ENCODE peak calls at places on chromosomes 3 and 15, in six cellular contexts. One of them, this sample, is unnamed.

GRCh38 chr3:10775259-10775658 is 40.8 kb upstream of the SLC6A11 start:
- DNase-seq in mammary epithelial cell: no peak
- DNase-seq in GM13977: no peak
- DNase-seq in stomach: no peak
- DNase-seq in heart right ventricle: no peak
- DNase-seq in glutamatergic neuron: no peak
- DNase-seq in this sample: no peak

GRCh38 chr3:144677118-144677517 is 705.5 kb downstream of the DIPK2A start:
- DNase-seq in mammary epithelial cell: no peak
- DNase-seq in GM13977: no peak
- DNase-seq in stomach: no peak
- DNase-seq in heart right ventricle: no peak
- DNase-seq in glutamatergic neuron: no peak
- DNase-seq in this sample: no peak

GRCh38 chr15:38255690-38256089 is 3.1 kb downstream of the SPRED1 start:
- DNase-seq in mammary epithelial cell: no peak
- DNase-seq in GM13977: no peak
- DNase-seq in stomach: no peak
- DNase-seq in heart right ventricle: no peak
- DNase-seq in glutamatergic neuron: no peak
- DNase-seq in this sample: no peak

GRCh38 chr3:43960448-43960840 is 269.7 kb downstream of the ABHD5 start:
- DNase-seq in mammary epithelial cell: no peak
- DNase-seq in GM13977: no peak
- DNase-seq in stomach: no peak
- DNase-seq in heart right ventricle: no peak
- DNase-seq in glutamatergic neuron: no peak
- DNase-seq in this sample: no peak

GRCh38 chr3:50806806-50807205 is 132.1 kb downstream of the DOCK3 start:
- DNase-seq in mammary epithelial cell: peak
- DNase-seq in GM13977: no peak
- DNase-seq in stomach: no peak
- DNase-seq in heart right ventricle: no peak
- DNase-seq in glutamatergic neuron: no peak
- DNase-seq in this sample: no peak

GRCh38 chr3:32448686-32449474 is 53.8 kb downstream of the CMTM6 start:
- DNase-seq in mammary epithelial cell: no peak
- DNase-seq in GM13977: no peak
- DNase-seq in stomach: peak
- DNase-seq in heart right ventricle: no peak
- DNase-seq in glutamatergic neuron: no peak
- DNase-seq in this sample: no peak

GRCh38 chr15:90336705-90337141 is 15.4 kb upstream of the ZNF774 start:
- DNase-seq in mammary epithelial cell: peak
- DNase-seq in GM13977: no peak
- DNase-seq in stomach: no peak
- DNase-seq in heart right ventricle: no peak
- DNase-seq in glutamatergic neuron: no peak
- DNase-seq in this sample: no peak

GRCh38 chr3:72270072-72270611 is 485.2 kb upstream of the PROK2 start:
- DNase-seq in mammary epithelial cell: peak
- DNase-seq in GM13977: no peak
- DNase-seq in stomach: peak
- DNase-seq in heart right ventricle: peak
- DNase-seq in glutamatergic neuron: no peak
- DNase-seq in this sample: no peak

GRCh38 chr15:59174846-59175831 is 31.5 kb upstream of the LDHAL6B start:
- DNase-seq in mammary epithelial cell: peak
- DNase-seq in GM13977: peak
- DNase-seq in stomach: peak
- DNase-seq in heart right ventricle: peak
- DNase-seq in glutamatergic neuron: peak
- DNase-seq in this sample: peak

GRCh38 chr15:98596885-98597343 is 51.4 kb upstream of the IGF1R start:
- DNase-seq in mammary epithelial cell: no peak
- DNase-seq in GM13977: no peak
- DNase-seq in stomach: no peak
- DNase-seq in heart right ventricle: no peak
- DNase-seq in glutamatergic neuron: no peak
- DNase-seq in this sample: no peak

GRCh38 chr15:49421991-49422390 is 1.1 kb upstream of the FGF7 start:
- DNase-seq in mammary epithelial cell: peak
- DNase-seq in GM13977: peak
- DNase-seq in stomach: peak
- DNase-seq in heart right ventricle: peak
- DNase-seq in glutamatergic neuron: no peak
- DNase-seq in this sample: peak

GRCh38 chr15:44971036-44971435 is 14.5 kb downstream of the TERB2 start:
- DNase-seq in mammary epithelial cell: no peak
- DNase-seq in GM13977: no peak
- DNase-seq in stomach: no peak
- DNase-seq in heart right ventricle: no peak
- DNase-seq in glutamatergic neuron: no peak
- DNase-seq in this sample: no peak

GRCh38 chr15:95635666-95636065 is 694.8 kb upstream of the NR2F2 start:
- DNase-seq in mammary epithelial cell: no peak
- DNase-seq in GM13977: no peak
- DNase-seq in stomach: no peak
- DNase-seq in heart right ventricle: no peak
- DNase-seq in glutamatergic neuron: no peak
- DNase-seq in this sample: no peak

GRCh38 chr3:185552358-185552877 is at the start of gene LIPH:
- DNase-seq in mammary epithelial cell: peak
- DNase-seq in GM13977: peak
- DNase-seq in stomach: peak
- DNase-seq in heart right ventricle: no peak
- DNase-seq in glutamatergic neuron: no peak
- DNase-seq in this sample: peak

GRCh38 chr3:128036119-128036518 is 16.1 kb upstream of the SEC61A1 start:
- DNase-seq in mammary epithelial cell: no peak
- DNase-seq in GM13977: no peak
- DNase-seq in stomach: no peak
- DNase-seq in heart right ventricle: no peak
- DNase-seq in glutamatergic neuron: no peak
- DNase-seq in this sample: no peak

GRCh38 chr3:66035763-66036477 is 2.8 kb downstream of the MAGI1 start:
- DNase-seq in mammary epithelial cell: no peak
- DNase-seq in GM13977: no peak
- DNase-seq in stomach: no peak
- DNase-seq in heart right ventricle: no peak
- DNase-seq in glutamatergic neuron: no peak
- DNase-seq in this sample: no peak

GRCh38 chr3:16191591-16191990 is 17.1 kb downstream of the GALNT15 start:
- DNase-seq in mammary epithelial cell: no peak
- DNase-seq in GM13977: no peak
- DNase-seq in stomach: no peak
- DNase-seq in heart right ventricle: no peak
- DNase-seq in glutamatergic neuron: no peak
- DNase-seq in this sample: no peak

GRCh38 chr3:106518516-106518915 is 649.7 kb upstream of the CBLB start:
- DNase-seq in mammary epithelial cell: peak
- DNase-seq in GM13977: no peak
- DNase-seq in stomach: no peak
- DNase-seq in heart right ventricle: no peak
- DNase-seq in glutamatergic neuron: no peak
- DNase-seq in this sample: no peak

GRCh38 chr15:25402342-25402741 is 36.5 kb downstream of the UBE3A start:
- DNase-seq in mammary epithelial cell: no peak
- DNase-seq in GM13977: no peak
- DNase-seq in stomach: no peak
- DNase-seq in heart right ventricle: no peak
- DNase-seq in glutamatergic neuron: no peak
- DNase-seq in this sample: no peak

GRCh38 chr3:110903771-110904532 is 167.7 kb upstream of the NECTIN3 start:
- DNase-seq in mammary epithelial cell: no peak
- DNase-seq in GM13977: no peak
- DNase-seq in stomach: no peak
- DNase-seq in heart right ventricle: no peak
- DNase-seq in glutamatergic neuron: no peak
- DNase-seq in this sample: no peak

DNA sequence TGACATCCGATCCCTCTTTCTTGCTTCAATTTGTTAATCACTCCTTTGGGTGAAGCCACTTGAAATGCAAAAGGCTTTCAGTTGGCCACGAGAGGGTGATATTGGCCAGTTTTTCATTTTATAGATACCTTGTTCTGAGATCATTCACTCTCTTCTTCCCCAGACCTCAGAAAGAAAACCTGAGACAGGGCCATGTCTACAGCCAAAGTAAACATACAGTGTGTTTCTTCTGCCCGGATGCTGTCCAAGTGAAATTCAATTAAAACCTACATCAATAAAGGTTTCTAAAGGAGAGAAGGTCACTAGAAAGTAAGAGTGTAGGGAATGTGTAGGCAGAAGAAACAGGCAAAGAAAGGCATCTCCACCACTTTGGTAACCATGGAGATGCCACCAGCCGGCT is 39.5 kb upstream of the FMN1 start:
- DNase-seq in mammary epithelial cell: peak
- DNase-seq in GM13977: peak
- DNase-seq in stomach: no peak
- DNase-seq in heart right ventricle: no peak
- DNase-seq in glutamatergic neuron: no peak
- DNase-seq in this sample: no peak
- TF ChIP-seq CTCF in mammary epithelial cell: peak
- TF ChIP-seq CTCF in GM13977: peak
- TF ChIP-seq CTCF in stomach: no peak
- TF ChIP-seq CTCF in heart right ventricle: peak
- TF ChIP-seq CTCF in glutamatergic neuron: peak
- TF ChIP-seq CTCF in this sample: peak

GRCh38 chr3:28335246-28335645 is 13.3 kb upstream of the ZCWPW2 start:
- DNase-seq in mammary epithelial cell: no peak
- DNase-seq in GM13977: no peak
- DNase-seq in stomach: no peak
- DNase-seq in heart right ventricle: no peak
- DNase-seq in glutamatergic neuron: no peak
- DNase-seq in this sample: no peak

GRCh38 chr3:28334552-28334951 is 14.0 kb upstream of the ZCWPW2 start:
- DNase-seq in mammary epithelial cell: no peak
- DNase-seq in GM13977: no peak
- DNase-seq in stomach: no peak
- DNase-seq in heart right ventricle: no peak
- DNase-seq in glutamatergic neuron: no peak
- DNase-seq in this sample: no peak
- TF ChIP-seq CTCF in mammary epithelial cell: no peak
- TF ChIP-seq CTCF in GM13977: peak
- TF ChIP-seq CTCF in stomach: no peak
- TF ChIP-seq CTCF in heart right ventricle: peak
- TF ChIP-seq CTCF in glutamatergic neuron: no peak
- TF ChIP-seq CTCF in this sample: no peak

GRCh38 chr15:79778378-79778990 is 118.3 kb downstream of the MTHFS start:
- DNase-seq in mammary epithelial cell: no peak
- DNase-seq in GM13977: no peak
- DNase-seq in stomach: no peak
- DNase-seq in heart right ventricle: no peak
- DNase-seq in glutamatergic neuron: no peak
- DNase-seq in this sample: no peak
- TF ChIP-seq CTCF in mammary epithelial cell: no peak
- TF ChIP-seq CTCF in GM13977: no peak
- TF ChIP-seq CTCF in stomach: no peak
- TF ChIP-seq CTCF in heart right ventricle: no peak
- TF ChIP-seq CTCF in glutamatergic neuron: no peak
- TF ChIP-seq CTCF in this sample: no peak

GRCh38 chr3:73516656-73517055 is 108.1 kb downstream of the PDZRN3 start:
- DNase-seq in mammary epithelial cell: no peak
- DNase-seq in GM13977: no peak
- DNase-seq in stomach: peak
- DNase-seq in heart right ventricle: peak
- DNase-seq in glutamatergic neuron: no peak
- DNase-seq in this sample: no peak

GRCh38 chr3:73523661-73524060 is 101.1 kb downstream of the PDZRN3 start:
- DNase-seq in mammary epithelial cell: no peak
- DNase-seq in GM13977: no peak
- DNase-seq in stomach: no peak
- DNase-seq in heart right ventricle: no peak
- DNase-seq in glutamatergic neuron: no peak
- DNase-seq in this sample: no peak

GRCh38 chr3:73525591-73525990 is 99.2 kb downstream of the PDZRN3 start:
- DNase-seq in mammary epithelial cell: no peak
- DNase-seq in GM13977: no peak
- DNase-seq in stomach: no peak
- DNase-seq in heart right ventricle: no peak
- DNase-seq in glutamatergic neuron: no peak
- DNase-seq in this sample: no peak

GRCh38 chr3:73521936-73522335 is 102.8 kb downstream of the PDZRN3 start:
- DNase-seq in mammary epithelial cell: no peak
- DNase-seq in GM13977: no peak
- DNase-seq in stomach: no peak
- DNase-seq in heart right ventricle: no peak
- DNase-seq in glutamatergic neuron: no peak
- DNase-seq in this sample: no peak

DNA sequence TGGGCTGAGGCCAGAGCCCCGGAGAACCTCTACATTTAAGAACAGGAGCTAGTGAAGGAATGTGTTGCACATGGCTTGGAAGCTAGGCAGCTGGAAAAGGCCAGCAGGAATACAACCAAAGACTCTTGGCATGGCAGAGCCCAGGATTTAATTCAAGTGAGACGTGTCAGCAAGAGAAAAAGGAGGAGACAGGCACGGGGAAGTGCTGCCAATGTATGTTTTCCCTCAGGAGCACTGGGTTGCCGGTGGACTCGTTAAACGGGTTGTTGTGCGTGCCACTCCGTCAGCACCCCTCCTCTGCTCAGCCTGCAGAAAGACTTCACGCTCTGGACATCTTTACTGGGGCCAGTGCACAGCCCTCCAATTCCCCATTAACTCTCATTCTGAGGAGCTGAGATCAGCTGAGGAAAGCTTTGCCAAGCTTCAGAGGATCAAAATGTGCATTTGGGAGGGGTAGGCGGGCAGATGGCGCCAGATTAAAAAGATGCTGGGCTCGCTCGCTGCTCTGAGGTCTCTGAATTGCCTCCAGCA is 103.7 kb downstream of the PDZRN3 start:
- DNase-seq in mammary epithelial cell: no peak
- DNase-seq in GM13977: no peak
- DNase-seq in stomach: no peak
- DNase-seq in heart right ventricle: peak
- DNase-seq in glutamatergic neuron: no peak
- DNase-seq in this sample: no peak
- TF ChIP-seq CTCF in mammary epithelial cell: no peak
- TF ChIP-seq CTCF in GM13977: no peak
- TF ChIP-seq CTCF in stomach: no peak
- TF ChIP-seq CTCF in heart right ventricle: no peak
- TF ChIP-seq CTCF in glutamatergic neuron: no peak
- TF ChIP-seq CTCF in this sample: no peak

DNA sequence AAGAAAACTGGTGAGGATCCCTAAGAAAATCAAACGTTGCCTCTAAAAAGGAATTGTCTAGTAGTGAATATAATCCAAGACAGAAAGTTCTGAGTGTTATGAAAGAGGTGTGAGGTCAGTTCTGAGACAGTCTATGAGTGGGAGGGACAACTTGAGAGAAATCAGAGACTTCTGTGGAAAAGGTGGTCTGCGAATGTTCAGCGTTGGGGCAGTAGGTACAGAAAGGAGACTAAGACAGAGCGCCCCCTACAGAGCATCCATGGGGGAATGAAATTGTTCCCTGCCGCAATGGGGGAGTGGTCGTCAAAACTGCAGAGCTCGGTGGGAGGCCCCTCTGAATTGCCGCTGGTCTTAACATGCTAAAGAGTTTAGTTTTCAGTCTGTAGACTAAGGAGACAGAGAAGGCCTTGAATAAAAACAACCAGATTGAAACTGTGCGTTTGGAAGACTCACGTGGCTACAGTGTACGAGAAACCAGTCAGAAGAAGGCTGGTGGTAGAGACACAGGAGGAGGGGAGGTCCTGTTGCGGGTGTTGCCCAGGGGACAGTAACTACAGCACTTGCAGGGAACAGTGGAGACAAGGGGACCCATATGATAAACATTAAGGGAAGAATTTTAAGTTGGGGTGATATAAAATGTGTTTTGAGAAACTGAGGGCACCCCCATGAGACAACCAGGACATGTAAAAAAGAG is 6.9 kb downstream of the TNIK start:
- DNase-seq in mammary epithelial cell: no peak
- DNase-seq in GM13977: no peak
- DNase-seq in stomach: no peak
- DNase-seq in heart right ventricle: no peak
- DNase-seq in glutamatergic neuron: peak
- DNase-seq in this sample: no peak
- TF ChIP-seq CTCF in mammary epithelial cell: peak
- TF ChIP-seq CTCF in GM13977: peak
- TF ChIP-seq CTCF in stomach: no peak
- TF ChIP-seq CTCF in heart right ventricle: peak
- TF ChIP-seq CTCF in glutamatergic neuron: peak
- TF ChIP-seq CTCF in this sample: peak

This sample was measured in GM10248.